ENCODE peak calls at places on chromosome 12, in five cellular contexts. P is psoas muscle, F is Karpas-422, L is NCI-H1092 treated with DMSO at 0.1 percent for 48 hours, A is HTR-8/SVneo. Z is an unnamed sample.

GRCh38 chr12:26845057-26845666 is 12.2 kb upstream of the ITPR2 start:
- DNase-seq in F (no peak), P (peak), A (peak), L (peak), Z (peak)

GRCh38 chr12:38411426-38411825 is 94.9 kb downstream of the ALG10B start:
- DNase-seq in P (no peak), A (no peak), L (no peak), F (no peak), Z (no peak)

GRCh38 chr12:15797818-15798217 is 8.6 kb upstream of the EPS8 start:
- DNase-seq in A (no peak), P (no peak), F (no peak), L (no peak), Z (no peak)

GRCh38 chr12:80205960-80206359 is 106.6 kb downstream of the OTOGL start:
- DNase-seq in A (no peak), P (no peak), F (no peak), L (no peak), Z (no peak)

GRCh38 chr12:96233941-96234461 is 39.8 kb downstream of the ELK3 start:
- DNase-seq in F (no peak), L (peak), P (peak), A (no peak), Z (no peak)

GRCh38 chr12:109236257-109236656 is 72.8 kb downstream of the FOXN4 start:
- DNase-seq in F (no peak), A (no peak), L (no peak), P (no peak), Z (no peak)

GRCh38 chr12:19546611-19547162 is 107.4 kb downstream of the AEBP2 start:
- DNase-seq in A (no peak), F (no peak), P (no peak), L (peak), Z (no peak)

GRCh38 chr12:89038831-89039509 is 313.3 kb downstream of the DUSP6 start:
- DNase-seq in L (no peak), A (no peak), P (no peak), F (no peak), Z (no peak)

GRCh38 chr12:34219046-34219770 is 196.9 kb downstream of the ALG10 start:
- DNase-seq in L (peak), A (no peak), F (no peak), P (no peak), Z (no peak)

GRCh38 chr12:85804663-85805062 is 31.5 kb downstream of the RASSF9 start:
- DNase-seq in A (no peak), L (no peak), P (no peak), F (no peak), Z (peak)

Z was measured in renal cortical epithelial cell.